ENCODE peak calls at places on chromosomes 13 and 19, in four cellular contexts. Q, Z, V and W are unnamed samples.

GRCh38 chr13:42571895-42572294 is 2.1 kb upstream of the TNFSF11 start:
- DNase-seq in V (no peak), Q (no peak), Z (no peak), W (no peak)

GRCh38 chr19:47797996-47798903 is 6.1 kb downstream of the TPRX1 start:
- DNase-seq in Q (no peak), V (no peak), Z (no peak), W (no peak)

GRCh38 chr19:2543463-2544442 is 67.8 kb downstream of the GADD45B start:
- DNase-seq in V (peak; percentile 91), Z (peak; percentile 60), Q (peak; percentile 91), W (peak; percentile 97)

GRCh38 chr13:114142137-114142550 is 9.7 kb upstream of the RASA3 start:
- DNase-seq in Z (no peak), V (no peak), Q (no peak), W (no peak)

GRCh38 chr19:31285744-31286143 is 63.5 kb downstream of the TSHZ3 start:
- DNase-seq in Q (no peak), Z (no peak), V (no peak), W (no peak)

GRCh38 chr19:719081-719512 is 10.4 kb downstream of the PALM start:
- DNase-seq in V (no peak), Z (no peak), Q (no peak), W (peak; percentile 43)

GRCh38 chr19:45507864-45508680 is 793 bp downstream of the VASP start:
- DNase-seq in Z (no peak), V (peak; percentile 79), Q (peak; percentile 33), W (peak; percentile 86)

GRCh38 chr13:97205971-97206370 is 16.2 kb upstream of the MBNL2 start:
- DNase-seq in Z (no peak), Q (no peak), V (no peak), W (no peak)

GRCh38 chr13:44331446-44331845 is 42.2 kb upstream of the SERP2 start:
- DNase-seq in V (no peak), Q (no peak), Z (no peak), W (no peak)

GRCh38 chr13:111281751-111282311 is 38.6 kb upstream of the TEX29 start:
- DNase-seq in Q (no peak), V (no peak), Z (no peak), W (no peak)

GRCh38 chr19:55647732-55648656 is at the start of gene CCDC106:
- DNase-seq in V (peak; percentile 92), Z (peak; percentile 27), Q (no peak), W (peak; percentile 96)

GRCh38 chr19:12194827-12195500 is 32.1 kb downstream of the ZNF136 start:
- DNase-seq in V (no peak), Q (no peak), Z (peak; percentile 24), W (peak; percentile 95)

GRCh38 chr13:38566526-38566925 is 120.4 kb upstream of the FREM2 start:
- DNase-seq in Z (no peak), V (no peak), Q (peak; percentile 87), W (no peak)

GRCh38 chr19:50050406-50051223 is 24.8 kb downstream of the ZNF473 start:
- DNase-seq in V (peak; percentile 87), Q (peak; percentile 60), Z (peak; percentile 47), W (peak; percentile 89)

GRCh38 chr13:51520524-51520923 is 63.7 kb upstream of the WDFY2 start:
- DNase-seq in Q (no peak), V (no peak), Z (no peak), W (no peak)

GRCh38 chr19:58466760-58467589 is at the start of gene ZNF324:
- DNase-seq in V (peak; percentile 100), Q (peak; percentile 96), Z (peak; percentile 95), W (peak; percentile 100)

GRCh38 chr19:5615756-5616327 is 6.7 kb downstream of the SAFB2 start:
- DNase-seq in V (no peak), Z (no peak), Q (no peak), W (no peak)

GRCh38 chr13:44667950-44668349 is 91.8 kb upstream of the TSC22D1 start:
- DNase-seq in Q (no peak), V (no peak), Z (no peak), W (no peak)

GRCh38 chr19:50728084-50728737 is 5.0 kb downstream of the CLEC11A start:
- DNase-seq in V (no peak), Z (no peak), Q (no peak), W (peak; percentile 99)

GRCh38 chr13:49296659-49297058 is 48.9 kb downstream of the CDADC1 start:
- DNase-seq in Z (no peak), Q (no peak), V (no peak), W (no peak)

GRCh38 chr19:18895828-18896341 is at the start of gene CERS1:
- DNase-seq in V (no peak), Z (no peak), Q (no peak), W (peak; percentile 68)

GRCh38 chr13:50365683-50366391 is 350.6 kb downstream of the KCNRG start:
- DNase-seq in Z (no peak), Q (peak; percentile 91), V (no peak), W (no peak)